ENCODE peak calls at places on chromosomes 13 and 19, in nine cellular contexts. L, B, F, A, P, Y, Q, J and N are unnamed samples.

GRCh38 chr19:55720801-55721200 is 17.4 kb downstream of the NLRP9 start:
- DNase-seq in L (no peak), B (no peak), F (no peak), A (no peak), P (no peak), Y (no peak), Q (no peak), J (no peak), N (no peak)

GRCh38 chr19:10289167-10289835 is 451 bp upstream of the ICAM5 start:
- DNase-seq in L (no peak), B (peak; percentile 74), F (peak; percentile 64), A (peak; percentile 46), P (no peak), Y (peak; percentile 72), Q (peak; percentile 72), J (no peak), N (peak; percentile 76)

GRCh38 chr19:13022111-13022858 is 27.0 kb downstream of the NFIX start:
- DNase-seq in L (no peak), B (peak; percentile 80), F (no peak), A (no peak), P (no peak), Y (no peak), Q (no peak), J (no peak), N (no peak)

GRCh38 chr13:42876810-42877550 is 95.6 kb downstream of the FAM216B start:
- DNase-seq in L (peak; percentile 41), B (no peak), F (peak; percentile 18), A (no peak), P (no peak), Y (no peak), Q (no peak), J (no peak), N (no peak)

GRCh38 chr13:21675095-21676007 is 4.5 kb downstream of the FGF9 start:
- DNase-seq in L (no peak), B (peak; percentile 69), F (peak; percentile 71), A (peak; percentile 55), P (peak; percentile 60), Y (no peak), Q (peak; percentile 74), J (peak; percentile 46), N (peak; percentile 52)

GRCh38 chr13:27665333-27665732 is 43.6 kb downstream of the POLR1D start:
- DNase-seq in L (no peak), B (no peak), F (peak; percentile 27), A (no peak), P (no peak), Y (no peak), Q (no peak), J (no peak), N (no peak)

GRCh38 chr19:45156751-45157150 is 4.0 kb downstream of the NKPD1 start:
- DNase-seq in L (no peak), B (no peak), F (no peak), A (no peak), P (no peak), Y (no peak), Q (no peak), J (no peak), N (no peak)

GRCh38 chr13:86020350-86021002 is 221.3 kb upstream of the SLITRK6 start:
- DNase-seq in L (no peak), B (no peak), F (no peak), A (no peak), P (no peak), Y (no peak), Q (peak; percentile 3), J (no peak), N (no peak)

GRCh38 chr13:77222000-77222690 is 104.7 kb downstream of the MYCBP2 start:
- DNase-seq in L (no peak), B (no peak), F (no peak), A (no peak), P (no peak), Y (no peak), Q (no peak), J (no peak), N (no peak)

GRCh38 chr19:7629347-7630054 is at the start of the genes PET100 and XAB2:
- DNase-seq in L (peak; percentile 97), B (peak; percentile 98), F (peak; percentile 99), A (peak; percentile 88), P (peak; percentile 96), Y (peak; percentile 96), Q (peak; percentile 97), J (peak; percentile 97), N (peak; percentile 92)

GRCh38 chr13:46392967-46393366 is 5.9 kb upstream of the RUBCNL start:
- DNase-seq in L (no peak), B (no peak), F (no peak), A (no peak), P (no peak), Y (no peak), Q (no peak), J (no peak), N (no peak)

GRCh38 chr19:50836543-50837195 is 3.3 kb upstream of the KLK15 start:
- DNase-seq in L (no peak), B (no peak), F (no peak), A (no peak), P (no peak), Y (no peak), Q (no peak), J (peak; percentile 22), N (no peak)

GRCh38 chr19:38781058-38781457 is 7.7 kb upstream of the LGALS7 start:
- DNase-seq in L (no peak), B (no peak), F (no peak), A (no peak), P (no peak), Y (no peak), Q (no peak), J (no peak), N (no peak)